ENCODE peak calls at places on chromosomes 16 and 17, in nine cellular contexts. S is fibroblast of lung; H is cardiac muscle cell; E is H9; M is sigmoid colon; D is pancreas; W is lung; X is BE2C; O is effector memory CD4-positive, alpha-beta T cell. B is an unnamed sample.

GRCh38 chr16:81838794-81839193 is 59.7 kb downstream of the PLCG2 start:
- DNase-seq in E (no peak), H (no peak), S (peak; percentile 56), O (no peak), M (no peak), W (no peak), D (no peak), X (no peak), B (no peak)

GRCh38 chr17:34613064-34614019 is 34.0 kb downstream of the TMEM132E start:
- DNase-seq in O (no peak), W (no peak), E (no peak), S (peak; percentile 3), H (peak; percentile 67), D (no peak), X (peak; percentile 83), M (no peak), B (no peak)

GRCh38 chr17:37327341-37328090 is 48.3 kb upstream of the C17orf78 start:
- DNase-seq in X (no peak), S (peak; percentile 96), E (no peak), D (no peak), H (no peak), O (no peak), W (no peak), M (no peak), B (peak; percentile 62)

GRCh38 chr17:38660097-38661026 is 14.4 kb downstream of the EPOP start:
- DNase-seq in D (peak; percentile 32), H (no peak), X (no peak), E (no peak), O (no peak), M (peak; percentile 29), W (peak; percentile 63), S (no peak), B (no peak)

GRCh38 chr16:58021661-58022551 is 3.6 kb upstream of the MMP15 start:
- DNase-seq in W (no peak), E (no peak), D (no peak), S (peak; percentile 53), O (no peak), M (no peak), H (no peak), X (no peak), B (no peak)

GRCh38 chr17:36749493-36749892 is 148.1 kb downstream of the MRM1 start:
- DNase-seq in X (no peak), M (no peak), O (no peak), S (no peak), E (no peak), W (no peak), H (no peak), D (no peak), B (no peak)

GRCh38 chr16:88763502-88764053 is 21.4 kb downstream of the PIEZO1 start:
- DNase-seq in M (no peak), E (peak; percentile 89), S (no peak), X (no peak), D (no peak), W (peak; percentile 71), H (peak; percentile 73), O (no peak), B (no peak)

GRCh38 chr16:88192601-88193000 is 190.2 kb upstream of the ZNF469 start:
- DNase-seq in M (no peak), H (no peak), S (no peak), W (no peak), E (no peak), X (no peak), D (no peak), O (no peak), B (no peak)

GRCh38 chr17:29576214-29577008 is 7.9 kb downstream of the TP53I13 start:
- DNase-seq in S (no peak), H (no peak), X (no peak), E (no peak), W (no peak), M (no peak), O (no peak), D (peak; percentile 51), B (no peak)

GRCh38 chr17:3474212-3474611 is 1.6 kb upstream of the ASPA start:
- DNase-seq in H (no peak), W (no peak), E (no peak), D (no peak), M (no peak), S (no peak), O (no peak), X (no peak), B (no peak)

GRCh38 chr17:61127960-61128359 is 271.7 kb upstream of the TBX2 start:
- DNase-seq in W (no peak), E (no peak), H (no peak), D (no peak), X (no peak), S (no peak), M (no peak), O (no peak), B (no peak)

GRCh38 chr17:17111401-17112393 is 69.4 kb downstream of the MPRIP start:
- DNase-seq in S (no peak), D (no peak), H (no peak), W (no peak), O (no peak), E (no peak), X (no peak), M (no peak), B (no peak)

GRCh38 chr16:15857779-15858560 is 1.1 kb upstream of the MYH11 start:
- DNase-seq in D (peak; percentile 58), X (peak; percentile 26), S (peak; percentile 61), W (no peak), H (peak; percentile 85), O (no peak), E (peak; percentile 54), M (peak; percentile 94), B (peak; percentile 5)

GRCh38 chr16:48231675-48232214 is 12.4 kb upstream of the LONP2 start:
- DNase-seq in W (no peak), X (peak; percentile 39), M (no peak), H (peak; percentile 57), E (peak; percentile 58), O (no peak), D (no peak), S (peak; percentile 25), B (peak; percentile 56)

GRCh38 chr17:75250009-75250471 is 11.4 kb downstream of the GGA3 start:
- DNase-seq in H (no peak), S (peak; percentile 42), M (no peak), O (no peak), D (no peak), X (no peak), W (no peak), E (no peak), B (no peak)

DNA sequence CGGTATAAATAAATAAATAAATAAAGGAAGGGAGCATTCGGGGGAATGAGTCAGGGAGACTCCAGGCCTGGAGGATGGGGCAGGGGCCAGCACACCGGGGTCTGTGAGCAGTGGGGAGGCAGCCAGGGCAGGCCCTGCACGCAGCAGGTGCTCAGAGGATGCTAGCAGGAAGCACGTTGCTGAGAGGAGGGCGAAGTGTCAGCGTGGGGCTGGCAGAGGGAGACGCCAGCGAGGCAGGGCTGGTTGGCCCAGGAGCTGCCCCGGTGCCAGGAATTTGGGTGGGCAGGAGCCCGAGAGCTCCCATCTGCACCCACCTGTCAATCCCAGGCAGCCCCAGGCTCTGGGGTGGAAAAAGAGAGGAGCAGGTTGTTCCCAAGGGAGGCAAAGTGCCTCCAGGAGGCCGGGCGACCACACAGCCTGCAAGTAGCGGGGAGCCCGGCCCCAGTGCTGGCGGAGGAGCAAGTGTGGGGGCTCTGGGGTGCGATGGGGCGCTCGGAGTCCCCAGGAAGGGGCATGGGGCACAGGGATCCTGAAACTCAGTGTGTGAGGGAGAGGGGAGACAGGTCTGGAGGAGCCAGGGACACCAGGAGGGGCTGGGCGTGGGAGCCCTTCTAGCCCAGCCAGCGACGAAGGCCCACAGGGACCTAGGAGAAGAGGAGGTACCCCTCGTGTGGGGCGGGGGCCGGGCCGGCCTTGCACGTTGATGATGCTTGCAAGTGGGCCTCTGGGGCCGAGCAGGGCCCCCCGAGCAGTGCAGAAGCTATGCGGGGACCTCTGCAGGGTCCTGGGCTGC is 28.0 kb downstream of the SOX8 start:
- DNase-seq in D (no peak), M (no peak), S (no peak), W (no peak), E (no peak), X (no peak), O (no peak), H (no peak), B (no peak)
- H3K27me3 ChIP-seq in D (no peaks in the 10 kb centered on the region), M (no peaks in the 10 kb centered on the region), S (no peaks in the 10 kb centered on the region), W (no peaks in the 10 kb centered on the region), E (no peaks in the 10 kb centered on the region), X (peaks cover 42% of the 10 kb centered on the region), O (peaks cover 5% of the 10 kb centered on the region), H (no peaks in the 10 kb centered on the region), B (no peaks in the 10 kb centered on the region)

DNA sequence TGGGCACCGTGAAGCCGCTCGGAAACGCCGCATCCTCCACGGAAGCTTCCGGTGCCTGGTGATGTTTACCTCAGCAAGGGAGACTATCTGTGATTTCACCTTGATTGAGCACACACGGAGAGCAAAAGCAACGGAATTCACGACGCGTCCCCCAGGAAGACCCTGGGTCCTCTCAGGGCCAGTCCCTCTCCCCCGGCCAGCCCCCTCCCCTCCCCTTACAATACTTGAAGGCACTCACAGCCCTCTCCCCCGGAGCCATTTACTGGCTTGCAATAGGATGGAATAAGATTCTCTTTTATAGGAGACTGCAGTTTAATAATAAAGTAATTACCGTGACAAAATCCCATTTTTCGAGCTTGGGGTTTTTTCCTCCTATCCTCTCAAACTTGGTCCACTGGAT is 104.7 kb downstream of the ENGASE start:
- DNase-seq in H (no peak), M (no peak), E (no peak), W (no peak), S (no peak), O (no peak), D (no peak), X (no peak), B (no peak)
- H3K27me3 ChIP-seq in H (peaks cover 36% of the 10 kb centered on the region), M (no peaks in the 10 kb centered on the region), E (no peaks in the 10 kb centered on the region), W (peaks cover 18% of the 10 kb centered on the region), S (peaks cover under 1% of the 10 kb centered on the region), O (no peaks in the 10 kb centered on the region), D (no peaks in the 10 kb centered on the region), X (peaks cover 94% of the 10 kb centered on the region), B (peaks cover 55% of the 10 kb centered on the region)

DNA sequence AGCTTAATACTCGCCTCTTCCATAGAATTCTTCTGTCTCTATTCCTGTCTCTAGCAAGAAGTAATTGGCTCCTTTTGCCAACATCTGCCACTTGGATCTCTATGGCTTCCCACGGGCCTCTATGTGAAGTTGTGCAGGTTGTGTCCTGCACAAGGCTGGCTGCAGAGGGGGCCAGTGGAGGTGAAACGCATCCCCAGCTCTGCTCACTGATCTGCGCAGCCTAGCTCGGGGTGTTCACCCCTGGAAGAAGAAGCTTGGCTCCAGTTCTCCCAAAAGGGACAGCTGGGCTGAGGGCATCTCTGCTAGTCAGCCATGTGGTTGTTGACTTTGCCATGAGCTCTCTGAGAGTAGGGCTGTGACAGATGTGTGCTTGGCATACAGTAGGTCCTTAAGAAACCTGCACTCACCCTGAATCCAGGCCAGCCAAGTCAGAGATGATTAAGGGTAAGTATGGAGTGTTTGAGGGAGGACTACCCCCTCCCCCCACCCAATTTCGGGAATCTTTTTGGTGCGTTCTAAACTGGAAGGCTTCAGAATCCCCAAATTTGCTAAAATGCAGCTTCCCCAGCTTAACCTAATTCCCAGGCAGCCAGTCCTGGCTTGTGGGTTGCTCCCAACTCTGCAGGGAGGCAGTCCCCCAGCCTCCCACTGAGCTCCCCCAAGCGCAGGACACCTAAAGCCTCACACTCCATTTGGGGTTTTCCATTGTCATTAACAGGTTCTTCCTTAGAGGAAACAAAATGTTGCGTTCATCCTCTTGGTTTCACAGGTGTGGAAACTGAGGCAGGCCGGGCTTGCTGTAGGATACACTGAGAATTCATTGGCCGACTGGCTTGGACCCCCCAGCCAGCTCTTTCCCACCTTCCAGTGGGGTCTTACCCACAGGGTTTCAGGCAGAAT is 2.1 kb upstream of the TAC4 start:
- DNase-seq in X (no peak), W (no peak), M (peak; percentile 9), S (no peak), E (no peak), O (no peak), D (no peak), H (no peak), B (no peak)
- H3K27me3 ChIP-seq in X (peaks cover 31% of the 10 kb centered on the region), W (no peaks in the 10 kb centered on the region), M (no peaks in the 10 kb centered on the region), S (peaks cover 5% of the 10 kb centered on the region), E (no peaks in the 10 kb centered on the region), O (no peaks in the 10 kb centered on the region), D (no peaks in the 10 kb centered on the region), H (peaks cover 20% of the 10 kb centered on the region), B (peaks cover 8% of the 10 kb centered on the region)

GRCh38 chr17:79165296-79165695 is 90.7 kb downstream of the ENGASE start:
- DNase-seq in W (no peak), S (no peak), E (no peak), D (no peak), M (no peak), X (no peak), O (no peak), H (no peak), B (no peak)
- H3K27me3 ChIP-seq in W (no peaks in the 10 kb centered on the region), S (no peaks in the 10 kb centered on the region), E (no peaks in the 10 kb centered on the region), D (no peaks in the 10 kb centered on the region), M (no peaks in the 10 kb centered on the region), X (peaks cover 64% of the 10 kb centered on the region), O (no peaks in the 10 kb centered on the region), H (no peaks in the 10 kb centered on the region), B (peaks cover 95% of the 10 kb centered on the region)